ENCODE peak calls at places on chromosomes 7 and 10, in seven cellular contexts. V is uterus; J is prostate gland; U is CD4-positive, alpha-beta T cell; S is choroid plexus epithelial cell; I is fibroblast of lung; H is AG09309. D is an unnamed sample.

GRCh38 chr7:2314209-2314955 is at the start of gene SNX8:
- DNase-seq in S (peak), J (peak), V (peak), H (peak), U (peak), I (peak), D (peak)

GRCh38 chr7:40922316-40922670 is 780.6 kb downstream of the INHBA start:
- DNase-seq in S (peak), U (no peak), I (peak), J (no peak), V (no peak), H (peak), D (peak)

GRCh38 chr7:108067844-108068243 is 62.3 kb downstream of the LAMB4 start:
- DNase-seq in V (no peak), J (no peak), I (no peak), S (no peak), U (no peak), H (no peak), D (no peak)

GRCh38 chr7:74183653-74184450 is 9.7 kb downstream of the EIF4H start:
- DNase-seq in V (no peak), H (no peak), U (no peak), J (no peak), S (no peak), I (no peak), D (no peak)

GRCh38 chr10:112953075-112953501 is 3.0 kb downstream of the TCF7L2 start:
- DNase-seq in H (no peak), S (peak), J (peak), U (no peak), I (no peak), V (peak), D (no peak)

GRCh38 chr7:108972009-108972408 is 402.3 kb downstream of the DNAJB9 start:
- DNase-seq in S (no peak), V (no peak), J (peak), H (no peak), I (no peak), U (no peak), D (no peak)

GRCh38 chr10:124701881-124702656 is 42.1 kb downstream of the FAM53B start:
- DNase-seq in J (no peak), I (peak), V (peak), U (no peak), H (no peak), S (peak), D (no peak)

GRCh38 chr10:28008054-28008453 is 9.2 kb upstream of the ODAD2 start:
- DNase-seq in U (no peak), I (no peak), J (no peak), S (no peak), H (no peak), V (no peak), D (no peak)

GRCh38 chr7:81235896-81236479 is 317.1 kb upstream of the SEMA3C start:
- DNase-seq in I (no peak), U (no peak), V (no peak), J (no peak), H (no peak), S (no peak), D (no peak)

GRCh38 chr7:140159487-140159886 is 17.3 kb downstream of the KDM7A start:
- DNase-seq in I (no peak), H (peak), V (no peak), U (no peak), S (peak), J (no peak), D (no peak)

GRCh38 chr10:69375307-69376151 is 41.2 kb downstream of the TACR2 start:
- DNase-seq in U (no peak), S (no peak), I (peak), H (no peak), V (peak), J (peak), D (no peak)

GRCh38 chr10:69376662-69377061 is 40.1 kb downstream of the TACR2 start:
- DNase-seq in S (no peak), I (no peak), U (no peak), H (no peak), J (no peak), V (no peak), D (no peak)

GRCh38 chr10:69374931-69375306 is 41.8 kb downstream of the TACR2 start:
- DNase-seq in V (no peak), U (no peak), H (no peak), I (no peak), S (no peak), J (no peak), D (no peak)

GRCh38 chr10:69372126-69372980 is 44.4 kb downstream of the TACR2 start:
- DNase-seq in J (no peak), V (no peak), U (no peak), I (no peak), S (no peak), H (no peak), D (no peak)

GRCh38 chr10:69374242-69374641 is 42.5 kb downstream of the TACR2 start:
- DNase-seq in H (no peak), U (no peak), I (no peak), V (no peak), J (no peak), S (no peak), D (no peak)
- TF ChIP-seq CTCF in H (no peak), U (no peak), I (no peak), V (no peak), J (no peak), S (no peak), D (no peak)

GRCh38 chr7:122014697-122015096 is 129.4 kb downstream of the AASS start:
- DNase-seq in H (no peak), U (no peak), V (no peak), I (peak), J (no peak), S (peak), D (no peak)
- TF ChIP-seq CTCF in H (peak), U (no peak), V (no peak), I (no peak), J (no peak), S (peak), D (no peak)

GRCh38 chr10:132784582-132785432 is 1.1 kb downstream of the NKX6-2 start:
- DNase-seq in J (no peak), U (no peak), S (peak), H (no peak), I (no peak), V (no peak), D (no peak)
- TF ChIP-seq CTCF in J (no peak), U (no peak), S (no peak), H (no peak), I (no peak), V (no peak), D (no peak)

GRCh38 chr10:77287647-77288120 is 349.9 kb downstream of the KCNMA1 start:
- DNase-seq in H (no peak), U (no peak), S (no peak), J (peak), I (no peak), V (peak), D (no peak)

GRCh38 chr10:77289790-77290189 is 347.8 kb downstream of the KCNMA1 start:
- DNase-seq in I (no peak), U (no peak), H (no peak), S (peak), V (no peak), J (no peak), D (no peak)

GRCh38 chr10:77291596-77292505 is 345.8 kb downstream of the KCNMA1 start:
- DNase-seq in U (no peak), V (no peak), H (no peak), S (peak), I (no peak), J (no peak), D (no peak)

GRCh38 chr10:77289027-77289501 is 348.5 kb downstream of the KCNMA1 start:
- DNase-seq in V (no peak), H (no peak), I (no peak), S (no peak), J (no peak), U (no peak), D (no peak)

GRCh38 chr10:77290528-77291155 is 347.0 kb downstream of the KCNMA1 start:
- DNase-seq in V (no peak), S (peak), I (peak), H (peak), U (no peak), J (no peak), D (peak)
- TF ChIP-seq CTCF in V (no peak), S (peak), I (no peak), H (no peak), U (no peak), J (no peak), D (no peak)

GRCh38 chr7:18693401-18693800 is 197.9 kb downstream of the HDAC9 start:
- DNase-seq in I (peak), S (peak), J (no peak), U (no peak), V (peak), H (peak), D (peak)

GRCh38 chr7:18685961-18686360 is 190.4 kb downstream of the HDAC9 start:
- DNase-seq in S (peak), U (no peak), V (no peak), H (no peak), J (no peak), I (peak), D (no peak)

GRCh38 chr7:18693826-18694225 is 198.3 kb downstream of the HDAC9 start:
- DNase-seq in H (no peak), U (no peak), V (no peak), I (no peak), S (no peak), J (no peak), D (no peak)

GRCh38 chr7:18684899-18685298 is 189.3 kb downstream of the HDAC9 start:
- DNase-seq in H (no peak), V (no peak), U (no peak), I (no peak), J (no peak), S (no peak), D (no peak)

GRCh38 chr7:18689535-18689934 is 194.0 kb downstream of the HDAC9 start:
- DNase-seq in I (no peak), H (no peak), V (no peak), U (no peak), S (no peak), J (no peak), D (no peak)
- TF ChIP-seq CTCF in I (no peak), H (no peak), V (no peak), U (no peak), S (no peak), J (no peak), D (no peak)

DNA sequence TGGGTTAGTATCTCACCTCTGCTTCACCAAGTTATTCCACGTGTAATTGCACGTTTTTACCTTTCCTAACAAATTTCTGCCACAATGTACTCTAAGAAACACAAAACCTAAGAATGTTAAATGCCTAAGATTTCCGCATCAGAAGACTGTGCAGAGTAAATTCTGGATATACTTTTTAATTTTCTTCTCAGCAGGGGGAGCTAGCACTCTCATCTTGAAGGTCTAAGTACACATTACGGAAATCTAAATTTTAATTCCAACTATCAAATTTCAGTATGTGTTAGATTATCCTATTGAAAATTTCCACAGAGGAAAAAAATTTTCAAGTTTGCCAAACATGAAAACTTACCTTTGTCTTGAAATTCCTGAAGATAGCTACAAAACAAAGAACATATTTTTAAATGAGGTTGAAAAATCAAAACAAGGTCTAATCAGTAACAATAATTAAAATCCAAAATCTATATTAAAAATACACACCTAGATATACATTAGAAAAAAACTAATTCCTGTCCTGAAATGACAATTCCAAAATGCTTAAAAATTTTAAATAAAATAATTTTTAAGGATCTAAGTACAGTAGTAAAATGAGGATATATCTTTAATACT is 10.5 kb downstream of the SKAP2 start:
- DNase-seq in V (no peak), H (peak), I (peak), S (peak), J (no peak), U (no peak), D (peak)
- TF ChIP-seq CTCF in V (peak), H (peak), I (peak), S (peak), J (peak), U (peak), D (peak)

GRCh38 chr10:21263266-21263803 is 262.1 kb downstream of the SKIDA1 start:
- DNase-seq in H (no peak), J (no peak), V (no peak), S (no peak), I (no peak), U (no peak), D (no peak)

GRCh38 chr10:21260060-21260792 is 265.3 kb downstream of the SKIDA1 start:
- DNase-seq in V (peak), H (no peak), I (no peak), J (no peak), U (no peak), S (no peak), D (no peak)

GRCh38 chr10:21257919-21258318 is 267.6 kb downstream of the SKIDA1 start:
- DNase-seq in U (no peak), H (no peak), V (no peak), I (no peak), S (no peak), J (no peak), D (no peak)

GRCh38 chr10:21261705-21262285 is 263.7 kb downstream of the SKIDA1 start:
- DNase-seq in J (no peak), U (no peak), S (no peak), H (no peak), V (no peak), I (no peak), D (no peak)

GRCh38 chr10:21260793-21261149 is 264.7 kb downstream of the SKIDA1 start:
- DNase-seq in I (no peak), V (no peak), U (no peak), H (no peak), S (no peak), J (no peak), D (no peak)
- TF ChIP-seq CTCF in I (no peak), V (no peak), U (no peak), H (no peak), S (no peak), J (no peak), D (peak)

GRCh38 chr10:96401036-96401435 is 42.2 kb upstream of the OPALIN start:
- DNase-seq in U (no peak), V (no peak), I (no peak), J (no peak), S (no peak), H (no peak), D (no peak)

GRCh38 chr10:96402417-96403305 is 43.9 kb upstream of the OPALIN start:
- DNase-seq in U (no peak), J (no peak), V (no peak), S (no peak), I (no peak), H (no peak), D (no peak)

GRCh38 chr10:96400465-96400864 is 41.7 kb upstream of the OPALIN start:
- DNase-seq in S (no peak), V (no peak), U (no peak), J (no peak), I (no peak), H (no peak), D (no peak)

GRCh38 chr10:96395931-96396877 is 37.4 kb upstream of the OPALIN start:
- DNase-seq in H (no peak), U (peak), J (peak), V (peak), I (peak), S (peak), D (peak)

GRCh38 chr10:96397902-96398301 is 39.1 kb upstream of the OPALIN start:
- DNase-seq in H (no peak), J (no peak), S (no peak), V (no peak), I (no peak), U (no peak), D (no peak)
- TF ChIP-seq CTCF in H (no peak), J (no peak), S (no peak), V (no peak), I (no peak), U (no peak), D (no peak)